ENCODE peak calls at places on chromosomes 4 and X, in nine cellular contexts. One of them, this sample, is unnamed.

GRCh38 chr4:31422006-31422405 is 701.8 kb downstream of the PCDH7 start:
- DNase-seq in activated T-helper 1 cell treated with anti-CD3 and anti-CD28 coated beads, Interleukin-2, amount 50 U/mL, for 16 hours: no peak
- DNase-seq in GM04503: no peak
- DNase-seq in endothelial cell: no peak
- DNase-seq in LoVo: no peak
- DNase-seq in activated CD4-positive, alpha-beta T cell treated with anti-CD3 and anti-CD28 coated beads for 36 hours: no peak
- DNase-seq in BJ: no peak
- DNase-seq in M059J: no peak
- DNase-seq in T-cell: no peak
- DNase-seq in this sample: no peak

GRCh38 chr4:154332681-154333421 is 158.7 kb downstream of the DCHS2 start:
- DNase-seq in activated T-helper 1 cell treated with anti-CD3 and anti-CD28 coated beads, Interleukin-2, amount 50 U/mL, for 16 hours: peak; percentile 10
- DNase-seq in LoVo: no peak
- DNase-seq in BJ: no peak
- DNase-seq in T-cell: peak; percentile 24
- DNase-seq in activated CD4-positive, alpha-beta T cell treated with anti-CD3 and anti-CD28 coated beads for 36 hours: peak; percentile 82
- DNase-seq in M059J: peak; percentile 55
- DNase-seq in endothelial cell: peak; percentile 35
- DNase-seq in GM04503: no peak
- DNase-seq in this sample: no peak

GRCh38 chr4:10371869-10372471 is 85.3 kb downstream of the ZNF518B start:
- DNase-seq in M059J: peak; percentile 89
- DNase-seq in BJ: peak; percentile 19
- DNase-seq in T-cell: no peak
- DNase-seq in activated CD4-positive, alpha-beta T cell treated with anti-CD3 and anti-CD28 coated beads for 36 hours: no peak
- DNase-seq in GM04503: peak; percentile 34
- DNase-seq in LoVo: no peak
- DNase-seq in activated T-helper 1 cell treated with anti-CD3 and anti-CD28 coated beads, Interleukin-2, amount 50 U/mL, for 16 hours: no peak
- DNase-seq in endothelial cell: no peak
- DNase-seq in this sample: no peak

GRCh38 chr4:2007804-2008670 is 737 bp downstream of the NELFA start:
- DNase-seq in GM04503: no peak
- DNase-seq in T-cell: no peak
- DNase-seq in activated CD4-positive, alpha-beta T cell treated with anti-CD3 and anti-CD28 coated beads for 36 hours: no peak
- DNase-seq in endothelial cell: peak; percentile 25
- DNase-seq in LoVo: no peak
- DNase-seq in BJ: no peak
- DNase-seq in M059J: no peak
- DNase-seq in activated T-helper 1 cell treated with anti-CD3 and anti-CD28 coated beads, Interleukin-2, amount 50 U/mL, for 16 hours: no peak
- DNase-seq in this sample: no peak

GRCh38 chrX:39874202-39874816 is 223.4 kb downstream of the BCOR start:
- DNase-seq in M059J: peak; percentile 89
- DNase-seq in LoVo: no peak
- DNase-seq in GM04503: no peak
- DNase-seq in endothelial cell: no peak
- DNase-seq in T-cell: no peak
- DNase-seq in BJ: no peak
- DNase-seq in activated CD4-positive, alpha-beta T cell treated with anti-CD3 and anti-CD28 coated beads for 36 hours: peak; percentile 84
- DNase-seq in activated T-helper 1 cell treated with anti-CD3 and anti-CD28 coated beads, Interleukin-2, amount 50 U/mL, for 16 hours: no peak
- DNase-seq in this sample: no peak

GRCh38 chr4:10074767-10075105 is 41.9 kb downstream of the WDR1 start:
- DNase-seq in GM04503: no peak
- DNase-seq in T-cell: no peak
- DNase-seq in LoVo: no peak
- DNase-seq in activated CD4-positive, alpha-beta T cell treated with anti-CD3 and anti-CD28 coated beads for 36 hours: peak; percentile 41
- DNase-seq in BJ: no peak
- DNase-seq in activated T-helper 1 cell treated with anti-CD3 and anti-CD28 coated beads, Interleukin-2, amount 50 U/mL, for 16 hours: no peak
- DNase-seq in M059J: peak; percentile 53
- DNase-seq in endothelial cell: no peak
- DNase-seq in this sample: no peak

GRCh38 chr4:111136438-111136837 is 513.6 kb upstream of the PITX2 start:
- DNase-seq in T-cell: no peak
- DNase-seq in activated CD4-positive, alpha-beta T cell treated with anti-CD3 and anti-CD28 coated beads for 36 hours: no peak
- DNase-seq in activated T-helper 1 cell treated with anti-CD3 and anti-CD28 coated beads, Interleukin-2, amount 50 U/mL, for 16 hours: no peak
- DNase-seq in endothelial cell: no peak
- DNase-seq in LoVo: peak; percentile 5
- DNase-seq in BJ: no peak
- DNase-seq in M059J: peak; percentile 38
- DNase-seq in GM04503: peak; percentile 21
- DNase-seq in this sample: no peak

GRCh38 chr4:127916512-127916911 is 35.8 kb downstream of the PLK4 start:
- DNase-seq in M059J: no peak
- DNase-seq in GM04503: no peak
- DNase-seq in activated CD4-positive, alpha-beta T cell treated with anti-CD3 and anti-CD28 coated beads for 36 hours: no peak
- DNase-seq in activated T-helper 1 cell treated with anti-CD3 and anti-CD28 coated beads, Interleukin-2, amount 50 U/mL, for 16 hours: no peak
- DNase-seq in LoVo: no peak
- DNase-seq in T-cell: no peak
- DNase-seq in endothelial cell: no peak
- DNase-seq in BJ: no peak
- DNase-seq in this sample: no peak

GRCh38 chrX:34365482-34365881 is 233.4 kb upstream of the FAM47A start:
- DNase-seq in activated T-helper 1 cell treated with anti-CD3 and anti-CD28 coated beads, Interleukin-2, amount 50 U/mL, for 16 hours: no peak
- DNase-seq in M059J: peak; percentile 15
- DNase-seq in T-cell: no peak
- DNase-seq in activated CD4-positive, alpha-beta T cell treated with anti-CD3 and anti-CD28 coated beads for 36 hours: no peak
- DNase-seq in BJ: no peak
- DNase-seq in endothelial cell: peak; percentile 5
- DNase-seq in LoVo: no peak
- DNase-seq in GM04503: no peak
- DNase-seq in this sample: no peak

GRCh38 chr4:123741906-123742305 is 345.3 kb downstream of the SPRY1 start:
- DNase-seq in T-cell: no peak
- DNase-seq in GM04503: no peak
- DNase-seq in BJ: no peak
- DNase-seq in endothelial cell: no peak
- DNase-seq in LoVo: no peak
- DNase-seq in activated CD4-positive, alpha-beta T cell treated with anti-CD3 and anti-CD28 coated beads for 36 hours: no peak
- DNase-seq in activated T-helper 1 cell treated with anti-CD3 and anti-CD28 coated beads, Interleukin-2, amount 50 U/mL, for 16 hours: no peak
- DNase-seq in M059J: no peak
- DNase-seq in this sample: no peak

GRCh38 chr4:129138762-129139496 is 43.0 kb downstream of the C4orf33 start:
- DNase-seq in GM04503: no peak
- DNase-seq in activated CD4-positive, alpha-beta T cell treated with anti-CD3 and anti-CD28 coated beads for 36 hours: no peak
- DNase-seq in BJ: no peak
- DNase-seq in activated T-helper 1 cell treated with anti-CD3 and anti-CD28 coated beads, Interleukin-2, amount 50 U/mL, for 16 hours: no peak
- DNase-seq in endothelial cell: no peak
- DNase-seq in T-cell: no peak
- DNase-seq in LoVo: no peak
- DNase-seq in M059J: no peak
- DNase-seq in this sample: no peak

GRCh38 chrX:125298871-125299270 is 20.8 kb upstream of the TEX13C start:
- DNase-seq in endothelial cell: no peak
- DNase-seq in BJ: no peak
- DNase-seq in T-cell: no peak
- DNase-seq in LoVo: no peak
- DNase-seq in M059J: no peak
- DNase-seq in activated CD4-positive, alpha-beta T cell treated with anti-CD3 and anti-CD28 coated beads for 36 hours: no peak
- DNase-seq in GM04503: no peak
- DNase-seq in activated T-helper 1 cell treated with anti-CD3 and anti-CD28 coated beads, Interleukin-2, amount 50 U/mL, for 16 hours: no peak
- DNase-seq in this sample: no peak

GRCh38 chr4:78654809-78655208 is 103.2 kb downstream of the ANXA3 start:
- DNase-seq in M059J: no peak
- DNase-seq in T-cell: no peak
- DNase-seq in LoVo: no peak
- DNase-seq in BJ: no peak
- DNase-seq in activated CD4-positive, alpha-beta T cell treated with anti-CD3 and anti-CD28 coated beads for 36 hours: no peak
- DNase-seq in GM04503: peak; percentile 45
- DNase-seq in endothelial cell: no peak
- DNase-seq in activated T-helper 1 cell treated with anti-CD3 and anti-CD28 coated beads, Interleukin-2, amount 50 U/mL, for 16 hours: no peak
- DNase-seq in this sample: no peak

GRCh38 chr4:98976716-98977115 is 18.8 kb upstream of the METAP1 start:
- DNase-seq in GM04503: no peak
- DNase-seq in LoVo: no peak
- DNase-seq in BJ: no peak
- DNase-seq in activated T-helper 1 cell treated with anti-CD3 and anti-CD28 coated beads, Interleukin-2, amount 50 U/mL, for 16 hours: no peak
- DNase-seq in activated CD4-positive, alpha-beta T cell treated with anti-CD3 and anti-CD28 coated beads for 36 hours: no peak
- DNase-seq in M059J: no peak
- DNase-seq in T-cell: no peak
- DNase-seq in endothelial cell: no peak
- DNase-seq in this sample: no peak

GRCh38 chr4:98481167-98481566 is 177.2 kb downstream of the TSPAN5 start:
- DNase-seq in BJ: no peak
- DNase-seq in T-cell: no peak
- DNase-seq in M059J: no peak
- DNase-seq in LoVo: no peak
- DNase-seq in activated T-helper 1 cell treated with anti-CD3 and anti-CD28 coated beads, Interleukin-2, amount 50 U/mL, for 16 hours: no peak
- DNase-seq in endothelial cell: no peak
- DNase-seq in GM04503: no peak
- DNase-seq in activated CD4-positive, alpha-beta T cell treated with anti-CD3 and anti-CD28 coated beads for 36 hours: no peak
- DNase-seq in this sample: no peak

GRCh38 chrX:36859231-36859630 is 148.9 kb upstream of the FAM47C start:
- DNase-seq in M059J: no peak
- DNase-seq in activated T-helper 1 cell treated with anti-CD3 and anti-CD28 coated beads, Interleukin-2, amount 50 U/mL, for 16 hours: no peak
- DNase-seq in LoVo: no peak
- DNase-seq in endothelial cell: no peak
- DNase-seq in T-cell: no peak
- DNase-seq in activated CD4-positive, alpha-beta T cell treated with anti-CD3 and anti-CD28 coated beads for 36 hours: no peak
- DNase-seq in GM04503: no peak
- DNase-seq in BJ: no peak
- DNase-seq in this sample: no peak

GRCh38 chr4:37157403-37158167 is 87.0 kb upstream of the NWD2 start:
- DNase-seq in GM04503: no peak
- DNase-seq in T-cell: no peak
- DNase-seq in M059J: no peak
- DNase-seq in BJ: no peak
- DNase-seq in activated CD4-positive, alpha-beta T cell treated with anti-CD3 and anti-CD28 coated beads for 36 hours: no peak
- DNase-seq in LoVo: no peak
- DNase-seq in activated T-helper 1 cell treated with anti-CD3 and anti-CD28 coated beads, Interleukin-2, amount 50 U/mL, for 16 hours: no peak
- DNase-seq in endothelial cell: peak; percentile 3
- DNase-seq in this sample: no peak

GRCh38 chr4:42281324-42282020 is 115.8 kb upstream of the SHISA3 start:
- DNase-seq in activated CD4-positive, alpha-beta T cell treated with anti-CD3 and anti-CD28 coated beads for 36 hours: no peak
- DNase-seq in GM04503: no peak
- DNase-seq in activated T-helper 1 cell treated with anti-CD3 and anti-CD28 coated beads, Interleukin-2, amount 50 U/mL, for 16 hours: no peak
- DNase-seq in M059J: peak; percentile 86
- DNase-seq in endothelial cell: no peak
- DNase-seq in T-cell: no peak
- DNase-seq in BJ: no peak
- DNase-seq in LoVo: no peak
- DNase-seq in this sample: no peak

GRCh38 chr4:79917246-79917645 is 155.8 kb downstream of the ANTXR2 start:
- DNase-seq in activated CD4-positive, alpha-beta T cell treated with anti-CD3 and anti-CD28 coated beads for 36 hours: peak; percentile 67
- DNase-seq in T-cell: peak; percentile 15
- DNase-seq in BJ: no peak
- DNase-seq in M059J: peak; percentile 40
- DNase-seq in endothelial cell: peak; percentile 53
- DNase-seq in GM04503: peak; percentile 5
- DNase-seq in LoVo: peak; percentile 32
- DNase-seq in activated T-helper 1 cell treated with anti-CD3 and anti-CD28 coated beads, Interleukin-2, amount 50 U/mL, for 16 hours: no peak
- DNase-seq in this sample: no peak

GRCh38 chrX:136204571-136204970 is 46.6 kb downstream of the MAP7D3 start:
- DNase-seq in endothelial cell: peak; percentile 11
- DNase-seq in activated T-helper 1 cell treated with anti-CD3 and anti-CD28 coated beads, Interleukin-2, amount 50 U/mL, for 16 hours: no peak
- DNase-seq in activated CD4-positive, alpha-beta T cell treated with anti-CD3 and anti-CD28 coated beads for 36 hours: peak; percentile 8
- DNase-seq in LoVo: no peak
- DNase-seq in BJ: peak; percentile 51
- DNase-seq in GM04503: no peak
- DNase-seq in T-cell: no peak
- DNase-seq in M059J: peak; percentile 96
- DNase-seq in this sample: no peak

GRCh38 chrX:87402256-87402655 is 115.3 kb upstream of the KLHL4 start:
- DNase-seq in activated T-helper 1 cell treated with anti-CD3 and anti-CD28 coated beads, Interleukin-2, amount 50 U/mL, for 16 hours: no peak
- DNase-seq in BJ: no peak
- DNase-seq in GM04503: no peak
- DNase-seq in activated CD4-positive, alpha-beta T cell treated with anti-CD3 and anti-CD28 coated beads for 36 hours: no peak
- DNase-seq in LoVo: no peak
- DNase-seq in T-cell: no peak
- DNase-seq in M059J: no peak
- DNase-seq in endothelial cell: no peak
- DNase-seq in this sample: no peak

GRCh38 chr4:109764376-109764775 is 34.5 kb upstream of the PLA2G12A start:
- DNase-seq in M059J: no peak
- DNase-seq in GM04503: no peak
- DNase-seq in BJ: no peak
- DNase-seq in activated T-helper 1 cell treated with anti-CD3 and anti-CD28 coated beads, Interleukin-2, amount 50 U/mL, for 16 hours: no peak
- DNase-seq in LoVo: no peak
- DNase-seq in T-cell: no peak
- DNase-seq in endothelial cell: no peak
- DNase-seq in activated CD4-positive, alpha-beta T cell treated with anti-CD3 and anti-CD28 coated beads for 36 hours: no peak
- DNase-seq in this sample: no peak

GRCh38 chrX:107324493-107325310 is 118.3 kb downstream of the DNAAF6 start:
- DNase-seq in LoVo: peak; percentile 1
- DNase-seq in endothelial cell: peak; percentile 76
- DNase-seq in activated CD4-positive, alpha-beta T cell treated with anti-CD3 and anti-CD28 coated beads for 36 hours: peak; percentile 34
- DNase-seq in activated T-helper 1 cell treated with anti-CD3 and anti-CD28 coated beads, Interleukin-2, amount 50 U/mL, for 16 hours: no peak
- DNase-seq in BJ: no peak
- DNase-seq in GM04503: no peak
- DNase-seq in M059J: peak; percentile 11
- DNase-seq in T-cell: no peak
- DNase-seq in this sample: no peak

GRCh38 chrX:68415289-68415688 is 18.0 kb downstream of the OPHN1 start:
- DNase-seq in activated T-helper 1 cell treated with anti-CD3 and anti-CD28 coated beads, Interleukin-2, amount 50 U/mL, for 16 hours: no peak
- DNase-seq in activated CD4-positive, alpha-beta T cell treated with anti-CD3 and anti-CD28 coated beads for 36 hours: no peak
- DNase-seq in BJ: no peak
- DNase-seq in endothelial cell: no peak
- DNase-seq in GM04503: peak; percentile 37
- DNase-seq in LoVo: no peak
- DNase-seq in M059J: peak; percentile 91
- DNase-seq in T-cell: no peak
- DNase-seq in this sample: no peak

GRCh38 chrX:10554612-10555270 is 65.6 kb downstream of the MID1 start:
- DNase-seq in M059J: no peak
- DNase-seq in endothelial cell: no peak
- DNase-seq in activated T-helper 1 cell treated with anti-CD3 and anti-CD28 coated beads, Interleukin-2, amount 50 U/mL, for 16 hours: no peak
- DNase-seq in BJ: no peak
- DNase-seq in LoVo: no peak
- DNase-seq in activated CD4-positive, alpha-beta T cell treated with anti-CD3 and anti-CD28 coated beads for 36 hours: no peak
- DNase-seq in GM04503: no peak
- DNase-seq in T-cell: no peak
- DNase-seq in this sample: no peak

GRCh38 chr4:176001171-176002006 is 64.3 kb upstream of the WDR17 start:
- DNase-seq in activated T-helper 1 cell treated with anti-CD3 and anti-CD28 coated beads, Interleukin-2, amount 50 U/mL, for 16 hours: no peak
- DNase-seq in BJ: no peak
- DNase-seq in M059J: peak; percentile 27
- DNase-seq in GM04503: no peak
- DNase-seq in T-cell: no peak
- DNase-seq in LoVo: no peak
- DNase-seq in endothelial cell: peak; percentile 57
- DNase-seq in activated CD4-positive, alpha-beta T cell treated with anti-CD3 and anti-CD28 coated beads for 36 hours: peak; percentile 5
- DNase-seq in this sample: no peak

GRCh38 chr4:1843852-1844251 is 12.1 kb downstream of the LETM1 start:
- DNase-seq in LoVo: no peak
- DNase-seq in T-cell: no peak
- DNase-seq in activated CD4-positive, alpha-beta T cell treated with anti-CD3 and anti-CD28 coated beads for 36 hours: no peak
- DNase-seq in M059J: no peak
- DNase-seq in GM04503: peak; percentile 9
- DNase-seq in endothelial cell: no peak
- DNase-seq in activated T-helper 1 cell treated with anti-CD3 and anti-CD28 coated beads, Interleukin-2, amount 50 U/mL, for 16 hours: no peak
- DNase-seq in BJ: no peak
- DNase-seq in this sample: no peak

GRCh38 chr4:19982556-19982955 is 269.1 kb upstream of the SLIT2 start:
- DNase-seq in GM04503: peak; percentile 47
- DNase-seq in LoVo: no peak
- DNase-seq in T-cell: no peak
- DNase-seq in endothelial cell: no peak
- DNase-seq in M059J: peak; percentile 84
- DNase-seq in activated CD4-positive, alpha-beta T cell treated with anti-CD3 and anti-CD28 coated beads for 36 hours: no peak
- DNase-seq in activated T-helper 1 cell treated with anti-CD3 and anti-CD28 coated beads, Interleukin-2, amount 50 U/mL, for 16 hours: no peak
- DNase-seq in BJ: peak; percentile 34
- DNase-seq in this sample: no peak